ENCODE peak calls at places on chromosomes 5 and 9, in seven cellular contexts. T, N, A, G, E, Z and O are unnamed samples.
A peak's percentile ranks its signal among the peaks of the same experiment; 100 is the strongest.

GRCh38 chr5:178671745-178672144 is 44.9 kb upstream of the CLK4 start:
- DNase-seq in E (no peak), A (no peak), G (no peak), Z (no peak), N (no peak), T (no peak), O (no peak)

GRCh38 chr5:151483176-151483575 is 35.8 kb downstream of the SLC36A1 start:
- DNase-seq in G (no peak), A (no peak), E (no peak), N (no peak), Z (no peak), T (no peak), O (no peak)

GRCh38 chr5:128436825-128437224 is 101.2 kb downstream of the FBN2 start:
- DNase-seq in A (no peak), T (no peak), G (peak; percentile 24), Z (peak; percentile 82), E (no peak), N (no peak), O (no peak)

GRCh38 chr9:32431940-32432555 is 47.6 kb downstream of the ACO1 start:
- DNase-seq in G (peak; percentile 54), E (peak; percentile 21), Z (no peak), N (no peak), A (peak; percentile 23), T (peak; percentile 39), O (peak; percentile 20)

GRCh38 chr5:77946381-77947050 is 170.4 kb upstream of the TBCA start:
- DNase-seq in T (no peak), Z (no peak), N (no peak), G (no peak), A (no peak), E (no peak), O (no peak)

GRCh38 chr5:26121343-26121742 is 917.0 kb downstream of the CDH9 start:
- DNase-seq in T (no peak), E (no peak), N (no peak), A (no peak), G (no peak), Z (peak; percentile 29), O (no peak)

GRCh38 chr5:32476891-32477290 is 32.4 kb upstream of the ZFR start:
- DNase-seq in T (no peak), E (no peak), A (no peak), G (no peak), Z (no peak), N (no peak), O (no peak)

GRCh38 chr9:111399772-111400563 is 69.9 kb upstream of the OR2K2 start:
- DNase-seq in E (no peak), G (peak; percentile 14), T (peak; percentile 11), N (no peak), A (no peak), Z (no peak), O (no peak)

GRCh38 chr5:179806250-179807045 is at the start of gene MGAT4B:
- DNase-seq in E (peak; percentile 80), N (no peak), A (peak; percentile 68), T (peak; percentile 71), Z (no peak), G (peak; percentile 68), O (peak; percentile 82)

GRCh38 chr5:38853753-38854470 is 8.1 kb downstream of the OSMR start:
- DNase-seq in N (no peak), T (no peak), G (no peak), Z (peak; percentile 97), E (no peak), A (no peak), O (no peak)

GRCh38 chr5:64505769-64506566 is at the start of gene RGS7BP:
- DNase-seq in E (no peak), G (peak; percentile 66), A (peak; percentile 23), N (peak; percentile 16), Z (no peak), T (peak; percentile 8), O (peak; percentile 21)

GRCh38 chr9:94065535-94065961 is 18.7 kb upstream of the PTPDC1 start:
- DNase-seq in A (peak; percentile 78), Z (peak; percentile 84), G (peak; percentile 89), E (peak; percentile 54), T (peak; percentile 80), N (no peak), O (peak; percentile 71)

GRCh38 chr5:132830436-132831094 is at the start of gene SHROOM1:
- DNase-seq in Z (peak; percentile 38), E (peak; percentile 47), G (peak; percentile 33), A (peak; percentile 71), N (no peak), T (peak; percentile 40), O (peak; percentile 63)

GRCh38 chr5:105882956-105883481 is 1787.7 kb downstream of the EFNA5 start:
- DNase-seq in G (no peak), T (no peak), Z (no peak), A (no peak), E (no peak), N (no peak), O (no peak)

GRCh38 chr5:133996683-133997252 is 8.0 kb downstream of the VDAC1 start:
- DNase-seq in N (no peak), E (no peak), T (no peak), Z (no peak), A (no peak), G (no peak), O (no peak)

GRCh38 chr5:151144922-151145321 is 12.7 kb downstream of the ANXA6 start:
- DNase-seq in Z (no peak), N (no peak), T (no peak), G (no peak), E (no peak), A (no peak), O (no peak)